ENCODE peak calls at places on chromosomes 4 and X, in five cellular contexts. Z, U, W, T and J are unnamed samples.

GRCh38 chrX:154717824-154718223 is 33.1 kb downstream of the GAB3 start:
- DNase-seq in T (peak), U (no peak), Z (peak), W (no peak), J (no peak)

GRCh38 chr4:10091531-10092181 is 24.9 kb downstream of the WDR1 start:
- DNase-seq in W (no peak), Z (no peak), T (no peak), U (no peak), J (no peak)

GRCh38 chr4:55398966-55399365 is 3.2 kb downstream of the TMEM165 start:
- DNase-seq in T (peak), U (no peak), Z (peak), W (no peak), J (no peak)

GRCh38 chrX:120120223-120120622 is 4.5 kb upstream of the RHOXF1 start:
- DNase-seq in Z (peak), T (peak), U (no peak), W (no peak), J (no peak)

GRCh38 chr4:75248770-75249467 is 265.3 kb downstream of the RCHY1 start:
- DNase-seq in U (no peak), T (no peak), W (no peak), Z (peak), J (peak)

GRCh38 chr4:3220586-3221494 is 28.1 kb upstream of the MSANTD1 start:
- DNase-seq in U (no peak), Z (no peak), W (no peak), T (no peak), J (no peak)

GRCh38 chr4:5712517-5712916 is 1.5 kb downstream of the EVC start:
- DNase-seq in Z (peak), W (no peak), U (no peak), T (peak), J (no peak)

GRCh38 chr4:163191999-163192398 is 25.3 kb upstream of the NAF1 start:
- DNase-seq in U (no peak), T (peak), Z (peak), W (no peak), J (peak)

GRCh38 chr4:114752404-114752803 is 153.8 kb downstream of the UGT8 start:
- DNase-seq in U (no peak), Z (no peak), W (no peak), T (no peak), J (no peak)

GRCh38 chr4:158809611-158810486 is 41.0 kb downstream of the FNIP2 start:
- DNase-seq in Z (peak), T (peak), U (no peak), W (no peak), J (peak)

DNA sequence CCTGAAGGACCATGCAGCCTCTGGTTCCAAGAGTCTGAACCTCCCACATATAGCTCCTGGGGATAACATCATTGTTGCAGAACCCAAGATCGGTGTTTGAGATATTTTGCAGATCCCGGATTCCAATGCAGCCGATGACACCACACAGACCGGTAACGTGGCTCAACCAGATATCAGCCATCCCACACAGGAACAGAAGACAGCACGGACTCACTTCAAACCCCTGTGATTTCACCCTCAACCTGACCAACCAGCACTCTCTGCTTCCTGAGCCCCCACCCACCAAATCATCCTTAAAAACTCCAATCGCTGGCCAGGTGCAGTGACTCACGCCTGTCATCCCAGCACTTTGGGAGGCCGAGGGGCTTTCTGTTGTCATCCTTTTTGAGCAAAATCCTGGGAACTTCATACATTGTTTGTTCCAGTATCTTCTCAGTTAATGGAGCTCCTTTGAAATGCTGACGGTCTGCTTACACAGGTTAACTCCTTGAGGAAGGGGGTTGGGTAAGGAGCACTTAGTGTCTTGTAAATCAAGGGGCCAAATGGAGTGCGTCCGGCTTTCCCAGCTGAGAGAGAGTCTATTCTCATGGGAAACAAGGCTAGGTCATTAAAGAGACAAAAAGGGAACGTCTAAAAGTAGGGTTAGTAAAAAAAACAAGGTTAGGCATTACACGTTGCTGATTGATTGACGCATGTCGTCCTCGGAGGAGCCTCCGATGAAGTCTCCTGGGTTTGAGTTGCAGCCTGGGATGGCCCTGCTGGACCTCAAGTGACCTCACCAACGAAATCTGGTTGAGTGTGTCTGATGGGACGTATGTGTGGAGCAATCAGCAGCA is 230.4 kb downstream of the CRLF2 start:
- DNase-seq in Z (no peak), W (no peak), U (peak), T (no peak), J (peak)
- H3K4ac ChIP-seq in Z (no peak), W (no peak), U (no peak), T (no peak), J (no peak)

DNA sequence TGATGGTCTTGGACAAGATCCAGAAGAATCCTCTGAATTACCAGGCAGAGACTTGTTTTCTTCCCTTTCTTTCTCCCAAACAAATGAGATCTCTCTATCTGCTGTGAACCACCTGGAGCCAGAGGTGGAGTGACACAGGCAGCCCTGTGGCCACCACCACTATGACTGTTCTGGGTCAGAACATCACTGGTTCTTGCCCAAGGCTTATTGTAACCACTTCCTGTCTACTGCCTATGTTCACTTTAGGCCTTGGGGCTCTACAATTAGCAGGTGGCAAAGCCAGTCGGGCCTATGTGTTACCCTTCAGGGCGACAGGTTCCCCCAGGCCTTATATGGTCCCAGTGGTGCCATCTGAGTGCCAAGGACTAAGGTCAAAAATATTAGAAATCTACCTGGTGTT is 161.2 kb downstream of the GLUD2 start:
- DNase-seq in W (no peak), Z (no peak), T (no peak), U (no peak), J (no peak)
- H3K9ac ChIP-seq in W (no peak), Z (no peak), T (no peak), U (no peak), J (no peak)

GRCh38 chrX:103742339-103742738 is 31.6 kb downstream of the TMEM31 start:
- DNase-seq in Z (no peak), U (peak), W (no peak), T (no peak), J (no peak)
- H3K4me2 ChIP-seq in Z (no peak), U (peak), W (no peak), T (no peak), J (no peak)

GRCh38 chr4:16843831-16844508 is 54.5 kb downstream of the LDB2 start:
- DNase-seq in W (no peak), T (peak), U (no peak), Z (peak), J (peak)

GRCh38 chr4:16846520-16847117 is 51.8 kb downstream of the LDB2 start:
- DNase-seq in W (no peak), Z (no peak), U (no peak), T (no peak), J (no peak)

DNA sequence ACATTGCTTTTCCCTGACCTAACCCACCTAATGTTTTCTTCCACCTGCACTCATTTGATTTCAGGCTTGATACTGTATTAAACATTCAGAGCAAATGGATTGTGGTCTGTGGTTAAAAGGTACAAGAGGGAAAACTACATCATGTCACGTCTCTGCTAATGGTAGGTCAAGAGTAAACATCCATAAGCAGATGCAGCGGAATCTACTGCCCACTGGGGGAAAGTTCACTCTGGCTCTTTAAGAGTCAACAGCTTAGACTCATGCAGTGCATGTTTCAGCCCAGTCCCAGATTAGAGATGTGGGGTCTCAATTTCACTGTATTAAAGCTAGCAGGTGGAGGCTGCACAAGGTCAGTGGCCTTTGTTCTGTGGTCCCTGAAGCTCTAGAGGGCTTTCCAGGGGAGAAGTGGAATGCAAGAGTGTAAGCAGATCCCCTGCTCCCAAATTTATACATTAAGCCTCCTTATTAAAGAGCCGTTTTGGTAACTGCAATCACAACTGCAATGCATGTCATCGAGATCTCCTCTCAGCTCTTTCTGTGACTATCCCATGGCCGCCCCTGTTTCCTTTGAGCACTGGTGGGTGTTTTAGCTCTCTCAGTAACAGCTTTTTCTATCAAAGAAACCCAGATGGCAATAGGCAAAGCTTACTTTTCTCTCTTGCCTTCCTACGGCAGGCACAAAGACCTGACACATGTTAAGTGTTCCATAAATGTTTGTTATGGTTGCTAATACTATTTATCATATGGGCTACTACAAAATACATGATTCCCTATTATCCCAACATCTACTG is 53.5 kb downstream of the LDB2 start:
- DNase-seq in U (no peak), T (peak), Z (peak), W (peak), J (peak)
- H3K4ac ChIP-seq in U (no peak), T (peak), Z (no peak), W (no peak), J (peak)

GRCh38 chrX:57951666-57952319 is 41.5 kb upstream of the ZXDA start:
- DNase-seq in W (no peak), T (no peak), U (no peak), Z (no peak), J (no peak)
- H3K9ac ChIP-seq in W (no peak), T (no peak), U (no peak), Z (no peak), J (no peak)

GRCh38 chr4:146327859-146328258 is 113.5 kb downstream of the REELD1 start:
- DNase-seq in U (no peak), W (no peak), T (no peak), Z (no peak), J (no peak)

GRCh38 chr4:146329042-146329716 is 114.8 kb downstream of the REELD1 start:
- DNase-seq in W (no peak), Z (peak), T (peak), U (no peak), J (peak)

GRCh38 chr4:146333895-146334262 is 119.5 kb downstream of the REELD1 start:
- DNase-seq in U (no peak), W (no peak), T (no peak), Z (no peak), J (no peak)

GRCh38 chr4:146333187-146333894 is 119.0 kb downstream of the REELD1 start:
- DNase-seq in Z (peak), T (peak), U (no peak), W (no peak), J (no peak)

GRCh38 chr4:146330392-146330791 is 116.1 kb downstream of the REELD1 start:
- DNase-seq in Z (no peak), U (no peak), T (peak), W (no peak), J (no peak)
- H3K4me2 ChIP-seq in Z (no peak), U (no peak), T (peak), W (no peak), J (no peak)

DNA sequence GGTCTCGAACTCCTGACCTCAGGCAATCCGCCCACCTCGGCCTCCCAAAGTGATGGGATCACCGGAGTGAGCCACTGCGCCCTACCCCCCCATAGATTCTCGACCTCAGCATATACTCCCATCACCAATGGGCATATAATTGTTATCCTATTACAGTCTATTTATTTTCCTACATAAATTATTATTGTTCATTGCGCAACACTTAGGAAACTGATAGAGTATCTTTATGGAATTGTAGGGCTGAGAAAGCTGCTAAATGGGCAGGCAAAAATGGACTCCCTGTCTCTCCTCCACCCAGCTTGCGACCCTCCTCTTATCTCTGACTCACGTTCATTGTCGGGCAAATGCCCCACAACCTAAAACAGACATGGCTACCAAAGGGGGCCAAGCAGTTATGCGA is 1.0 kb downstream of the ERVMER34-1 start:
- DNase-seq in T (no peak), Z (no peak), U (no peak), W (no peak), J (no peak)
- H3K4ac ChIP-seq in T (no peak), Z (no peak), U (no peak), W (no peak), J (no peak)